ENCODE peak calls at places on chromosomes 3 and 15, in seven cellular contexts. J, W, L, X, K, N and P are unnamed samples.

GRCh38 chr3:33377931-33378330 is 62.3 kb downstream of the UBP1 start:
- DNase-seq in J (no peak), X (no peak), L (no peak), K (no peak), N (no peak), W (no peak), P (no peak)

GRCh38 chr3:63364495-63364894 is 86.4 kb downstream of the SYNPR start:
- DNase-seq in X (no peak), W (no peak), J (no peak), L (peak; percentile 27), K (no peak), N (no peak), P (no peak)

GRCh38 chr3:87317779-87318178 is 41.4 kb upstream of the POU1F1 start:
- DNase-seq in X (no peak), K (no peak), W (no peak), J (no peak), L (no peak), N (no peak), P (no peak)

GRCh38 chr15:32794973-32795372 is 77.2 kb downstream of the GREM1 start:
- DNase-seq in K (no peak), J (no peak), W (no peak), X (no peak), L (no peak), N (no peak), P (no peak)

GRCh38 chr3:24688446-24689148 is 193.9 kb upstream of the THRB start:
- DNase-seq in X (no peak), K (no peak), W (no peak), J (no peak), N (no peak), L (no peak), P (no peak)

GRCh38 chr15:99095626-99096025 is 9.3 kb upstream of the SYNM start:
- DNase-seq in L (no peak), J (no peak), K (no peak), X (no peak), N (no peak), W (no peak), P (no peak)

GRCh38 chr3:74054566-74054965 is 429.8 kb upstream of the PDZRN3 start:
- DNase-seq in X (no peak), J (no peak), W (no peak), K (no peak), L (no peak), N (no peak), P (no peak)

GRCh38 chr15:25173241-25174028 is 218.6 kb downstream of the SNRPN start:
- DNase-seq in K (peak; percentile 5), N (peak; percentile 32), L (no peak), W (no peak), X (no peak), J (peak; percentile 7), P (no peak)

GRCh38 chr3:174495231-174495755 is 363.8 kb upstream of the NAALADL2 start:
- DNase-seq in L (no peak), K (no peak), W (no peak), J (no peak), X (no peak), N (no peak), P (no peak)

GRCh38 chr15:42716125-42716524 is 20.8 kb downstream of the CDAN1 start:
- DNase-seq in K (no peak), L (no peak), J (no peak), N (peak; percentile 18), X (no peak), W (no peak), P (no peak)